ENCODE peak calls at places on chromosomes 5 and 9, in ten cellular contexts. One of them, this sample, is unnamed.

GRCh38 chr9:84447305-84447704 is 106.7 kb upstream of the SLC28A3 start:
- DNase-seq in SW 1271: no peak
- DNase-seq in stimulated activated CD8-positive, alpha-beta memory T cell treated with anti-CD3 and anti-CD28 coated beads, Interleukin-4, amount 100 ng/mL, for 1 hour: no peak
- DNase-seq in ovary: no peak
- DNase-seq in T follicular helper cell: no peak
- DNase-seq in caudate nucleus: no peak
- DNase-seq in HTR-8/SVneo: no peak
- DNase-seq in SJSA1: no peak
- DNase-seq in amniotic stem cell: no peak
- DNase-seq in SK-MEL-5: no peak
- DNase-seq in this sample: no peak

GRCh38 chr5:72355706-72356299 is 35.6 kb downstream of the PTCD2 start:
- DNase-seq in SW 1271: peak
- DNase-seq in stimulated activated CD8-positive, alpha-beta memory T cell treated with anti-CD3 and anti-CD28 coated beads, Interleukin-4, amount 100 ng/mL, for 1 hour: no peak
- DNase-seq in ovary: no peak
- DNase-seq in T follicular helper cell: no peak
- DNase-seq in caudate nucleus: peak
- DNase-seq in HTR-8/SVneo: peak
- DNase-seq in SJSA1: peak
- DNase-seq in amniotic stem cell: peak
- DNase-seq in SK-MEL-5: peak
- DNase-seq in this sample: no peak

GRCh38 chr9:134187821-134188420 is 23.6 kb upstream of the RNU6ATAC start:
- DNase-seq in SW 1271: no peak
- DNase-seq in stimulated activated CD8-positive, alpha-beta memory T cell treated with anti-CD3 and anti-CD28 coated beads, Interleukin-4, amount 100 ng/mL, for 1 hour: no peak
- DNase-seq in ovary: peak
- DNase-seq in T follicular helper cell: no peak
- DNase-seq in caudate nucleus: no peak
- DNase-seq in HTR-8/SVneo: no peak
- DNase-seq in SJSA1: no peak
- DNase-seq in amniotic stem cell: no peak
- DNase-seq in SK-MEL-5: no peak
- DNase-seq in this sample: no peak

GRCh38 chr5:57304931-57305330 is 131.1 kb downstream of the GPBP1 start:
- DNase-seq in SW 1271: no peak
- DNase-seq in stimulated activated CD8-positive, alpha-beta memory T cell treated with anti-CD3 and anti-CD28 coated beads, Interleukin-4, amount 100 ng/mL, for 1 hour: no peak
- DNase-seq in ovary: no peak
- DNase-seq in T follicular helper cell: no peak
- DNase-seq in caudate nucleus: no peak
- DNase-seq in HTR-8/SVneo: no peak
- DNase-seq in SJSA1: no peak
- DNase-seq in amniotic stem cell: no peak
- DNase-seq in SK-MEL-5: peak
- DNase-seq in this sample: no peak

GRCh38 chr5:81450940-81451339 is 57.0 kb upstream of the ACOT12 start:
- DNase-seq in SW 1271: no peak
- DNase-seq in stimulated activated CD8-positive, alpha-beta memory T cell treated with anti-CD3 and anti-CD28 coated beads, Interleukin-4, amount 100 ng/mL, for 1 hour: no peak
- DNase-seq in ovary: no peak
- DNase-seq in T follicular helper cell: no peak
- DNase-seq in caudate nucleus: no peak
- DNase-seq in HTR-8/SVneo: no peak
- DNase-seq in SJSA1: no peak
- DNase-seq in amniotic stem cell: no peak
- DNase-seq in SK-MEL-5: peak
- DNase-seq in this sample: no peak

GRCh38 chr9:85521331-85522197 is 220.2 kb downstream of the AGTPBP1 start:
- DNase-seq in SW 1271: no peak
- DNase-seq in stimulated activated CD8-positive, alpha-beta memory T cell treated with anti-CD3 and anti-CD28 coated beads, Interleukin-4, amount 100 ng/mL, for 1 hour: no peak
- DNase-seq in ovary: no peak
- DNase-seq in T follicular helper cell: no peak
- DNase-seq in caudate nucleus: peak
- DNase-seq in HTR-8/SVneo: no peak
- DNase-seq in SJSA1: no peak
- DNase-seq in amniotic stem cell: no peak
- DNase-seq in SK-MEL-5: no peak
- DNase-seq in this sample: no peak

GRCh38 chr9:128246471-128246870 is 29.3 kb downstream of the GOLGA2 start:
- DNase-seq in SW 1271: no peak
- DNase-seq in stimulated activated CD8-positive, alpha-beta memory T cell treated with anti-CD3 and anti-CD28 coated beads, Interleukin-4, amount 100 ng/mL, for 1 hour: no peak
- DNase-seq in ovary: no peak
- DNase-seq in T follicular helper cell: no peak
- DNase-seq in caudate nucleus: no peak
- DNase-seq in HTR-8/SVneo: no peak
- DNase-seq in SJSA1: no peak
- DNase-seq in amniotic stem cell: no peak
- DNase-seq in SK-MEL-5: no peak
- DNase-seq in this sample: no peak

GRCh38 chr5:6490693-6491092 is 42.0 kb downstream of the UBE2QL1 start:
- DNase-seq in SW 1271: no peak
- DNase-seq in stimulated activated CD8-positive, alpha-beta memory T cell treated with anti-CD3 and anti-CD28 coated beads, Interleukin-4, amount 100 ng/mL, for 1 hour: no peak
- DNase-seq in ovary: no peak
- DNase-seq in T follicular helper cell: no peak
- DNase-seq in caudate nucleus: no peak
- DNase-seq in HTR-8/SVneo: peak
- DNase-seq in SJSA1: no peak
- DNase-seq in amniotic stem cell: no peak
- DNase-seq in SK-MEL-5: peak
- DNase-seq in this sample: no peak

GRCh38 chr5:115116001-115116400 is 53.7 kb downstream of the TRIM36 start:
- DNase-seq in SW 1271: no peak
- DNase-seq in stimulated activated CD8-positive, alpha-beta memory T cell treated with anti-CD3 and anti-CD28 coated beads, Interleukin-4, amount 100 ng/mL, for 1 hour: no peak
- DNase-seq in ovary: no peak
- DNase-seq in T follicular helper cell: no peak
- DNase-seq in caudate nucleus: no peak
- DNase-seq in HTR-8/SVneo: no peak
- DNase-seq in SJSA1: no peak
- DNase-seq in amniotic stem cell: no peak
- DNase-seq in SK-MEL-5: no peak
- DNase-seq in this sample: no peak

GRCh38 chr5:131196331-131196730 is 25.6 kb downstream of the LYRM7 start:
- DNase-seq in SW 1271: no peak
- DNase-seq in stimulated activated CD8-positive, alpha-beta memory T cell treated with anti-CD3 and anti-CD28 coated beads, Interleukin-4, amount 100 ng/mL, for 1 hour: no peak
- DNase-seq in ovary: no peak
- DNase-seq in T follicular helper cell: no peak
- DNase-seq in caudate nucleus: no peak
- DNase-seq in HTR-8/SVneo: no peak
- DNase-seq in SJSA1: no peak
- DNase-seq in amniotic stem cell: no peak
- DNase-seq in SK-MEL-5: no peak
- DNase-seq in this sample: no peak

GRCh38 chr5:91503321-91503720 is 120.2 kb upstream of the ARRDC3 start:
- DNase-seq in SW 1271: no peak
- DNase-seq in stimulated activated CD8-positive, alpha-beta memory T cell treated with anti-CD3 and anti-CD28 coated beads, Interleukin-4, amount 100 ng/mL, for 1 hour: no peak
- DNase-seq in ovary: no peak
- DNase-seq in T follicular helper cell: no peak
- DNase-seq in caudate nucleus: no peak
- DNase-seq in HTR-8/SVneo: no peak
- DNase-seq in SJSA1: no peak
- DNase-seq in amniotic stem cell: no peak
- DNase-seq in SK-MEL-5: no peak
- DNase-seq in this sample: no peak

GRCh38 chr5:143922718-143923117 is 110.8 kb downstream of the HMHB1 start:
- DNase-seq in SW 1271: peak
- DNase-seq in stimulated activated CD8-positive, alpha-beta memory T cell treated with anti-CD3 and anti-CD28 coated beads, Interleukin-4, amount 100 ng/mL, for 1 hour: no peak
- DNase-seq in ovary: no peak
- DNase-seq in T follicular helper cell: no peak
- DNase-seq in caudate nucleus: no peak
- DNase-seq in HTR-8/SVneo: peak
- DNase-seq in SJSA1: peak
- DNase-seq in amniotic stem cell: no peak
- DNase-seq in SK-MEL-5: no peak
- DNase-seq in this sample: no peak

GRCh38 chr5:1319436-1320343 is 24.8 kb upstream of the TERT start:
- DNase-seq in SW 1271: no peak
- DNase-seq in stimulated activated CD8-positive, alpha-beta memory T cell treated with anti-CD3 and anti-CD28 coated beads, Interleukin-4, amount 100 ng/mL, for 1 hour: no peak
- DNase-seq in ovary: peak
- DNase-seq in T follicular helper cell: no peak
- DNase-seq in caudate nucleus: no peak
- DNase-seq in HTR-8/SVneo: no peak
- DNase-seq in SJSA1: no peak
- DNase-seq in amniotic stem cell: no peak
- DNase-seq in SK-MEL-5: no peak
- DNase-seq in this sample: no peak

GRCh38 chr9:104991144-104991953 is 63.4 kb upstream of the ABCA1 start:
- DNase-seq in SW 1271: peak
- DNase-seq in stimulated activated CD8-positive, alpha-beta memory T cell treated with anti-CD3 and anti-CD28 coated beads, Interleukin-4, amount 100 ng/mL, for 1 hour: peak
- DNase-seq in ovary: peak
- DNase-seq in T follicular helper cell: peak
- DNase-seq in caudate nucleus: peak
- DNase-seq in HTR-8/SVneo: peak
- DNase-seq in SJSA1: peak
- DNase-seq in amniotic stem cell: peak
- DNase-seq in SK-MEL-5: peak
- DNase-seq in this sample: peak

GRCh38 chr9:112248722-112249121 is 73.6 kb upstream of the SUSD1 start:
- DNase-seq in SW 1271: no peak
- DNase-seq in stimulated activated CD8-positive, alpha-beta memory T cell treated with anti-CD3 and anti-CD28 coated beads, Interleukin-4, amount 100 ng/mL, for 1 hour: no peak
- DNase-seq in ovary: no peak
- DNase-seq in T follicular helper cell: no peak
- DNase-seq in caudate nucleus: no peak
- DNase-seq in HTR-8/SVneo: no peak
- DNase-seq in SJSA1: peak
- DNase-seq in amniotic stem cell: no peak
- DNase-seq in SK-MEL-5: no peak
- DNase-seq in this sample: no peak

GRCh38 chr5:78699565-78700143 is 51.1 kb upstream of the LHFPL2 start:
- DNase-seq in SW 1271: peak
- DNase-seq in stimulated activated CD8-positive, alpha-beta memory T cell treated with anti-CD3 and anti-CD28 coated beads, Interleukin-4, amount 100 ng/mL, for 1 hour: no peak
- DNase-seq in ovary: no peak
- DNase-seq in T follicular helper cell: no peak
- DNase-seq in caudate nucleus: no peak
- DNase-seq in HTR-8/SVneo: peak
- DNase-seq in SJSA1: peak
- DNase-seq in amniotic stem cell: peak
- DNase-seq in SK-MEL-5: peak
- DNase-seq in this sample: peak

GRCh38 chr9:89482950-89483349 is 15.0 kb downstream of the SEMA4D start:
- DNase-seq in SW 1271: no peak
- DNase-seq in stimulated activated CD8-positive, alpha-beta memory T cell treated with anti-CD3 and anti-CD28 coated beads, Interleukin-4, amount 100 ng/mL, for 1 hour: no peak
- DNase-seq in ovary: no peak
- DNase-seq in T follicular helper cell: no peak
- DNase-seq in caudate nucleus: no peak
- DNase-seq in HTR-8/SVneo: no peak
- DNase-seq in SJSA1: no peak
- DNase-seq in amniotic stem cell: no peak
- DNase-seq in SK-MEL-5: no peak
- DNase-seq in this sample: no peak

GRCh38 chr9:11149065-11149464 is 536.3 kb upstream of the PTPRD start:
- DNase-seq in SW 1271: no peak
- DNase-seq in stimulated activated CD8-positive, alpha-beta memory T cell treated with anti-CD3 and anti-CD28 coated beads, Interleukin-4, amount 100 ng/mL, for 1 hour: no peak
- DNase-seq in ovary: no peak
- DNase-seq in T follicular helper cell: no peak
- DNase-seq in caudate nucleus: no peak
- DNase-seq in HTR-8/SVneo: no peak
- DNase-seq in SJSA1: no peak
- DNase-seq in amniotic stem cell: no peak
- DNase-seq in SK-MEL-5: peak
- DNase-seq in this sample: no peak

This sample was measured in T1000.